ENCODE peak calls at places on chromosomes 1 and 21, in four cellular contexts. X is bronchial epithelial cell, T is GM06990, N is AG04450. A is an unnamed sample.

GRCh38 chr1:200558866-200559459 is 61.6 kb downstream of the KIF14 start:
- DNase-seq in X (peak; percentile 67), T (peak; percentile 22), N (peak; percentile 41), A (peak; percentile 46)

GRCh38 chr1:205313681-205314308 is 7.8 kb downstream of the NUAK2 start:
- DNase-seq in X (peak; percentile 60), T (peak; percentile 87), N (peak; percentile 66), A (peak; percentile 65)

GRCh38 chr1:74964508-74964907 is 169.7 kb upstream of the LHX8 start:
- DNase-seq in X (peak; percentile 8), T (no peak), N (no peak), A (no peak)

GRCh38 chr21:41863439-41863740 is 15.8 kb downstream of the PRDM15 start:
- DNase-seq in X (no peak), T (no peak), N (no peak), A (no peak)

GRCh38 chr21:39224930-39225329 is 41.7 kb upstream of the PSMG1 start:
- DNase-seq in X (no peak), T (no peak), N (no peak), A (no peak)

GRCh38 chr1:225424562-225425210 is 3.2 kb downstream of the LBR start:
- DNase-seq in X (peak; percentile 13), T (no peak), N (no peak), A (no peak)

GRCh38 chr1:112674440-112674985 is at the start of gene MOV10:
- DNase-seq in X (peak; percentile 73), T (peak; percentile 81), N (peak; percentile 36), A (peak; percentile 74)

GRCh38 chr1:175317309-175317708 is 124.7 kb upstream of the KIAA0040 start:
- DNase-seq in X (no peak), T (no peak), N (no peak), A (no peak)

GRCh38 chr1:183610053-183610452 is 19.8 kb upstream of the NCF2 start:
- DNase-seq in X (no peak), T (no peak), N (no peak), A (no peak)

GRCh38 chr21:32770514-32771133 is 931 bp downstream of the PAXBP1 start:
- DNase-seq in X (no peak), T (peak; percentile 3), N (no peak), A (no peak)

GRCh38 chr21:46190491-46191131 is 6.4 kb upstream of the SPATC1L start:
- DNase-seq in X (no peak), T (no peak), N (no peak), A (no peak)

GRCh38 chr1:65946376-65946775 is 153.7 kb downstream of the PDE4B start:
- DNase-seq in X (no peak), T (no peak), N (no peak), A (no peak)

GRCh38 chr1:211174375-211174774 is 40.4 kb upstream of the KCNH1 start:
- DNase-seq in X (peak; percentile 89), T (no peak), N (no peak), A (no peak)

GRCh38 chr1:33684346-33685122 is 179.3 kb upstream of the HMGB4 start:
- DNase-seq in X (no peak), T (no peak), N (no peak), A (no peak)

GRCh38 chr1:223022641-223023473 is 120.2 kb downstream of the TLR5 start:
- DNase-seq in X (peak; percentile 8), T (no peak), N (no peak), A (no peak)

GRCh38 chr1:84834419-84835064 is 58.5 kb downstream of the LPAR3 start:
- DNase-seq in X (peak; percentile 96), T (no peak), N (no peak), A (no peak)

GRCh38 chr1:244011251-244011650 is 39.8 kb upstream of the ZBTB18 start:
- DNase-seq in X (no peak), T (no peak), N (peak; percentile 4), A (no peak)

GRCh38 chr1:77143529-77144121 is 75.6 kb downstream of the PIGK start:
- DNase-seq in X (peak; percentile 23), T (no peak), N (no peak), A (no peak)

GRCh38 chr1:16926491-16927195 is 4.9 kb downstream of the CROCC start:
- DNase-seq in X (no peak), T (no peak), N (no peak), A (no peak)

GRCh38 chr1:227947425-227947677 is 381 bp downstream of the WNT9A start:
- DNase-seq in X (no peak), T (no peak), N (no peak), A (no peak)

GRCh38 chr1:97144527-97144926 is 422.9 kb downstream of the PTBP2 start:
- DNase-seq in X (peak; percentile 87), T (no peak), N (no peak), A (no peak)

GRCh38 chr1:65357291-65357960 is 48.1 kb downstream of the DNAJC6 start:
- DNase-seq in X (no peak), T (no peak), N (no peak), A (no peak)

GRCh38 chr1:228897901-228898300 is 162.6 kb downstream of the RHOU start:
- DNase-seq in X (no peak), T (no peak), N (no peak), A (no peak)

GRCh38 chr1:6998267-6998666 is 213.0 kb downstream of the CAMTA1 start:
- DNase-seq in X (no peak), T (no peak), N (no peak), A (no peak)

GRCh38 chr1:44411861-44412260 is 6.8 kb downstream of the RNF220 start:
- DNase-seq in X (no peak), T (no peak), N (no peak), A (no peak)

GRCh38 chr1:238409947-238410346 is 519.2 kb upstream of the ZP4 start:
- DNase-seq in X (no peak), T (no peak), N (no peak), A (no peak)

GRCh38 chr1:205237526-205238484 is 10.1 kb downstream of the TMCC2 start:
- DNase-seq in X (no peak), T (no peak), N (no peak), A (peak; percentile 57)

GRCh38 chr1:27109103-27109822 is 45.7 kb downstream of the SLC9A1 start:
- DNase-seq in X (no peak), T (no peak), N (no peak), A (no peak)

GRCh38 chr1:221965252-221965651 is 223.4 kb upstream of the DUSP10 start:
- DNase-seq in X (peak; percentile 55), T (no peak), N (no peak), A (no peak)

A was measured in GM10248.